ENCODE peak calls at places on chromosomes 11 and 22, in eight cellular contexts. One of them, this sample, is unnamed. For H3K27me3, the result is how much of the 10 kb centered on the place peaks cover.

GRCh38 chr11:119889728-119890280 is 160.8 kb upstream of the NECTIN1 start:
- DNase-seq in heart left ventricle: no peak
- DNase-seq in right lobe of liver: no peak
- DNase-seq in adrenal gland: no peak
- DNase-seq in esophagus squamous epithelium: no peak
- DNase-seq in stomach: no peak
- DNase-seq in body of pancreas: no peak
- DNase-seq in Peyer's patch: peak
- DNase-seq in this sample: no peak

GRCh38 chr11:9859491-9860305 is 195.8 kb downstream of the SWAP70 start:
- DNase-seq in heart left ventricle: no peak
- DNase-seq in right lobe of liver: no peak
- DNase-seq in adrenal gland: no peak
- DNase-seq in esophagus squamous epithelium: no peak
- DNase-seq in stomach: no peak
- DNase-seq in body of pancreas: no peak
- DNase-seq in Peyer's patch: no peak
- DNase-seq in this sample: no peak

GRCh38 chr11:119341222-119342022 is 739 bp upstream of the C1QTNF5 start:
- DNase-seq in heart left ventricle: no peak
- DNase-seq in right lobe of liver: no peak
- DNase-seq in adrenal gland: no peak
- DNase-seq in esophagus squamous epithelium: no peak
- DNase-seq in stomach: no peak
- DNase-seq in body of pancreas: no peak
- DNase-seq in Peyer's patch: peak
- DNase-seq in this sample: no peak

GRCh38 chr11:102306048-102306575 is 11.2 kb upstream of the BIRC3 start:
- DNase-seq in heart left ventricle: no peak
- DNase-seq in right lobe of liver: no peak
- DNase-seq in adrenal gland: no peak
- DNase-seq in esophagus squamous epithelium: no peak
- DNase-seq in stomach: peak
- DNase-seq in body of pancreas: no peak
- DNase-seq in Peyer's patch: peak
- DNase-seq in this sample: peak

GRCh38 chr11:35030716-35031213 is 108.2 kb upstream of the CD44 start:
- DNase-seq in heart left ventricle: peak
- DNase-seq in right lobe of liver: no peak
- DNase-seq in adrenal gland: peak
- DNase-seq in esophagus squamous epithelium: no peak
- DNase-seq in stomach: no peak
- DNase-seq in body of pancreas: no peak
- DNase-seq in Peyer's patch: no peak
- DNase-seq in this sample: peak

GRCh38 chr11:122756417-122756816 is 81.9 kb upstream of the CRTAM start:
- DNase-seq in heart left ventricle: peak
- DNase-seq in right lobe of liver: no peak
- DNase-seq in adrenal gland: peak
- DNase-seq in esophagus squamous epithelium: peak
- DNase-seq in stomach: peak
- DNase-seq in body of pancreas: no peak
- DNase-seq in Peyer's patch: no peak
- DNase-seq in this sample: peak

GRCh38 chr11:17479284-17480214 is 2.9 kb upstream of the ABCC8 start:
- DNase-seq in heart left ventricle: no peak
- DNase-seq in right lobe of liver: no peak
- DNase-seq in adrenal gland: no peak
- DNase-seq in esophagus squamous epithelium: no peak
- DNase-seq in stomach: peak
- DNase-seq in body of pancreas: peak
- DNase-seq in Peyer's patch: no peak
- DNase-seq in this sample: no peak

GRCh38 chr11:44814881-44815592 is 88.3 kb downstream of the TSPAN18 start:
- DNase-seq in heart left ventricle: no peak
- DNase-seq in right lobe of liver: no peak
- DNase-seq in adrenal gland: no peak
- DNase-seq in esophagus squamous epithelium: no peak
- DNase-seq in stomach: no peak
- DNase-seq in body of pancreas: no peak
- DNase-seq in Peyer's patch: no peak
- DNase-seq in this sample: no peak

GRCh38 chr11:64885367-64886286 is 7.2 kb upstream of the EHD1 start:
- DNase-seq in heart left ventricle: no peak
- DNase-seq in right lobe of liver: no peak
- DNase-seq in adrenal gland: no peak
- DNase-seq in esophagus squamous epithelium: no peak
- DNase-seq in stomach: no peak
- DNase-seq in body of pancreas: no peak
- DNase-seq in Peyer's patch: peak
- DNase-seq in this sample: no peak

GRCh38 chr11:18394928-18395734 is 768 bp downstream of the LDHA start:
- DNase-seq in heart left ventricle: peak
- DNase-seq in right lobe of liver: no peak
- DNase-seq in adrenal gland: no peak
- DNase-seq in esophagus squamous epithelium: no peak
- DNase-seq in stomach: peak
- DNase-seq in body of pancreas: peak
- DNase-seq in Peyer's patch: peak
- DNase-seq in this sample: no peak

GRCh38 chr22:32706149-32706548 is 95.4 kb upstream of the TIMP3 start:
- DNase-seq in heart left ventricle: no peak
- DNase-seq in right lobe of liver: no peak
- DNase-seq in adrenal gland: no peak
- DNase-seq in esophagus squamous epithelium: no peak
- DNase-seq in stomach: no peak
- DNase-seq in body of pancreas: no peak
- DNase-seq in Peyer's patch: no peak
- DNase-seq in this sample: no peak

GRCh38 chr22:17258015-17258827 is 39.0 kb upstream of the ADA2 start:
- DNase-seq in heart left ventricle: peak
- DNase-seq in right lobe of liver: peak
- DNase-seq in adrenal gland: peak
- DNase-seq in esophagus squamous epithelium: no peak
- DNase-seq in stomach: peak
- DNase-seq in body of pancreas: peak
- DNase-seq in Peyer's patch: peak
- DNase-seq in this sample: no peak

GRCh38 chr11:67656278-67656922 is 5.9 kb upstream of the ACY3 start:
- DNase-seq in heart left ventricle: no peak
- DNase-seq in right lobe of liver: no peak
- DNase-seq in adrenal gland: no peak
- DNase-seq in esophagus squamous epithelium: no peak
- DNase-seq in stomach: no peak
- DNase-seq in body of pancreas: no peak
- DNase-seq in Peyer's patch: no peak
- DNase-seq in this sample: no peak

GRCh38 chr22:30919973-30920372 is 48.6 kb downstream of the MORC2 start:
- DNase-seq in heart left ventricle: no peak
- DNase-seq in right lobe of liver: no peak
- DNase-seq in adrenal gland: no peak
- DNase-seq in esophagus squamous epithelium: no peak
- DNase-seq in stomach: no peak
- DNase-seq in body of pancreas: no peak
- DNase-seq in Peyer's patch: no peak
- DNase-seq in this sample: no peak

GRCh38 chr22:43004362-43005035 is 10.4 kb downstream of the PACSIN2 start:
- DNase-seq in heart left ventricle: no peak
- DNase-seq in right lobe of liver: peak
- DNase-seq in adrenal gland: no peak
- DNase-seq in esophagus squamous epithelium: no peak
- DNase-seq in stomach: no peak
- DNase-seq in body of pancreas: no peak
- DNase-seq in Peyer's patch: peak
- DNase-seq in this sample: no peak

GRCh38 chr11:36162282-36162825 is 126.9 kb downstream of the COMMD9 start:
- DNase-seq in heart left ventricle: no peak
- DNase-seq in right lobe of liver: no peak
- DNase-seq in adrenal gland: no peak
- DNase-seq in esophagus squamous epithelium: no peak
- DNase-seq in stomach: no peak
- DNase-seq in body of pancreas: no peak
- DNase-seq in Peyer's patch: no peak
- DNase-seq in this sample: no peak

DNA sequence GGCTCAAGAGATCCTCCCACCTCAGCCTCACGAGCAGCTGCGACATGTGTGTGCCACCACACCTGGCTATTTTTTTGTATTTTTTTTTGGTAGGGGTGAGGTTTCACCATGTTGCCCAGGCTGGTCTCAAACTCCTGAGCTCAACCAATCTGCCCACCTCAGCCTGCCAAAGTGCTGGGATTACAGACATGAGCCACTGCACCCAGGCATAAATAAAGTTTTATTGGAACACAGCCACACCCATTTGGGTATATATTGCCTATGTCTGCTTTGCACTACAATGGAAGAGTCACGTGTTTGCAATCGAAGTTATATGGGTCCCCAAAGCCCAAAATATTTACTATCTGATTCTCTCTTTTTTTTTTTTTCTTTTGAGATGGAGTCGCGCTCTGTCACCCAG is 1.8 kb upstream of the MS4A15 start:
- DNase-seq in heart left ventricle: no peak
- DNase-seq in right lobe of liver: no peak
- DNase-seq in adrenal gland: no peak
- DNase-seq in esophagus squamous epithelium: no peak
- DNase-seq in stomach: no peak
- DNase-seq in body of pancreas: no peak
- DNase-seq in Peyer's patch: no peak
- DNase-seq in this sample: no peak
- H3K27me3 ChIP-seq in heart left ventricle: under half
- H3K27me3 ChIP-seq in right lobe of liver: under half
- H3K27me3 ChIP-seq in adrenal gland: under half
- H3K27me3 ChIP-seq in esophagus squamous epithelium: under half
- H3K27me3 ChIP-seq in stomach: under half
- H3K27me3 ChIP-seq in body of pancreas: under half
- H3K27me3 ChIP-seq in Peyer's patch: under half
- H3K27me3 ChIP-seq in this sample: under half

GRCh38 chr22:19765477-19766234 is 5.1 kb downstream of the TBX1 start:
- DNase-seq in heart left ventricle: no peak
- DNase-seq in right lobe of liver: no peak
- DNase-seq in adrenal gland: peak
- DNase-seq in esophagus squamous epithelium: no peak
- DNase-seq in stomach: no peak
- DNase-seq in body of pancreas: no peak
- DNase-seq in Peyer's patch: no peak
- DNase-seq in this sample: no peak
- TF ChIP-seq POLR2A in heart left ventricle: no peak
- TF ChIP-seq POLR2A in right lobe of liver: no peak
- TF ChIP-seq POLR2A in adrenal gland: no peak
- TF ChIP-seq POLR2A in esophagus squamous epithelium: no peak
- TF ChIP-seq POLR2A in stomach: no peak
- TF ChIP-seq POLR2A in body of pancreas: no peak
- TF ChIP-seq POLR2A in Peyer's patch: no peak
- TF ChIP-seq POLR2A in this sample: no peak

GRCh38 chr11:78850078-78850477 is 275.4 kb upstream of the NARS2 start:
- DNase-seq in heart left ventricle: no peak
- DNase-seq in right lobe of liver: no peak
- DNase-seq in adrenal gland: no peak
- DNase-seq in esophagus squamous epithelium: no peak
- DNase-seq in stomach: no peak
- DNase-seq in body of pancreas: no peak
- DNase-seq in Peyer's patch: no peak
- DNase-seq in this sample: no peak

GRCh38 chr11:78853521-78853920 is 278.9 kb upstream of the NARS2 start:
- DNase-seq in heart left ventricle: no peak
- DNase-seq in right lobe of liver: no peak
- DNase-seq in adrenal gland: no peak
- DNase-seq in esophagus squamous epithelium: no peak
- DNase-seq in stomach: no peak
- DNase-seq in body of pancreas: no peak
- DNase-seq in Peyer's patch: no peak
- DNase-seq in this sample: no peak

GRCh38 chr11:78857688-78858087 is 283.0 kb upstream of the NARS2 start:
- DNase-seq in heart left ventricle: no peak
- DNase-seq in right lobe of liver: no peak
- DNase-seq in adrenal gland: no peak
- DNase-seq in esophagus squamous epithelium: no peak
- DNase-seq in stomach: no peak
- DNase-seq in body of pancreas: no peak
- DNase-seq in Peyer's patch: no peak
- DNase-seq in this sample: no peak

GRCh38 chr11:78855146-78855545 is 280.5 kb upstream of the NARS2 start:
- DNase-seq in heart left ventricle: no peak
- DNase-seq in right lobe of liver: no peak
- DNase-seq in adrenal gland: no peak
- DNase-seq in esophagus squamous epithelium: no peak
- DNase-seq in stomach: no peak
- DNase-seq in body of pancreas: no peak
- DNase-seq in Peyer's patch: no peak
- DNase-seq in this sample: no peak

DNA sequence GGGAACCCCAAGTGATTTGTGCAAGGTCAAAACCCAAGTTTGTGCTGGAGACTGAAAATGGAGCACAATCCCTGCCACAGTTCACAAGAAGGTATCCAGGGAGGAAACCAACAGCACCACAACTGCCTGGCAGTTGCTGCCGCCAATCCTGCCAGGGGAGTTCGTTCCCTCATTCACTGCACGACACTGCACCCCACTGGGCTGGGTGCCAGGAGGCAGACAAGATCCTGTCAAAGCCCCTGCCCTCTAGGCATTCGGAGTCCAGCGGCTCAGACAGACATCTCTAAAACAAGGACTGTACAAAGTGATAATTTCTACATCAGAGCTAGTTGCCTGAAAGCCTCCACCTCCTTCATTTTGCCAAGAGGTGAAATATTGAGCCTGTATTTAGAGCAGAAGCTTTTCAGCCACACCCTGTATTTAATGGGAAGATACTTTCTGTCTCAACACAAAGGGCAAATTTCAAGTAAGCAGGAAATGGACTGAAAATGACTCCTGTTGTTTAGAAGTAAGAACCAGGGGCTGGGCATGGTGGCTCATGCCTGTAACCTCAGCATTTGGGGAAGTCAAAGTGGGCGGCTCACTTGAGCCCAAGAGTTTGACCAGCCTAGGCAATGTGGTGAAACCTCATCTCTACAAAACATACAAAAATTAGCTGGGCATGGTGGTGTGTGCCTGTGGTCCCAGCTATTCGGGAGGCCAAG is 277.4 kb upstream of the NARS2 start:
- DNase-seq in heart left ventricle: no peak
- DNase-seq in right lobe of liver: no peak
- DNase-seq in adrenal gland: peak
- DNase-seq in esophagus squamous epithelium: no peak
- DNase-seq in stomach: no peak
- DNase-seq in body of pancreas: no peak
- DNase-seq in Peyer's patch: no peak
- DNase-seq in this sample: no peak
- H3K27me3 ChIP-seq in heart left ventricle: under half
- H3K27me3 ChIP-seq in right lobe of liver: under half
- H3K27me3 ChIP-seq in adrenal gland: under half
- H3K27me3 ChIP-seq in esophagus squamous epithelium: under half
- H3K27me3 ChIP-seq in stomach: under half
- H3K27me3 ChIP-seq in body of pancreas: under half
- H3K27me3 ChIP-seq in Peyer's patch: under half
- H3K27me3 ChIP-seq in this sample: under half

DNA sequence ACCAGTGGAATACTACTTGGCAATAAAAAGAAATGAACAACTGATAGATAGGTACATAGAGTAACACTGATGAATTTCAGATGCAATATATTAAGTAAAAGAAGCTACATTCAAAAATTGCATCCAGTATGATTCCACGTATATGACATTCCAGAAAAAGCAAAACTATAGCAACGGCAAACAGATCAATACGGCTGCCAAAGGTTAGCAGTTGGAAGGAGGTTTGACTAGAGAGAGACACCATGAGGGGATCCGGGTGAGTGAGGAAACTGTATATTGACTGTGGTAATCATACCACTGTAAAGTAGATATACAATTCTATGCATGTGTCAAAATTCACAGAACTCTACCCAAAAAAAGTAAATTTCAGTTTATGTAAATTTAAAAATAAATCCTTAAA is 28.7 kb downstream of the CADM1 start:
- DNase-seq in heart left ventricle: no peak
- DNase-seq in right lobe of liver: no peak
- DNase-seq in adrenal gland: no peak
- DNase-seq in esophagus squamous epithelium: no peak
- DNase-seq in stomach: no peak
- DNase-seq in body of pancreas: no peak
- DNase-seq in Peyer's patch: no peak
- DNase-seq in this sample: no peak
- TF ChIP-seq POLR2A in heart left ventricle: no peak
- TF ChIP-seq POLR2A in right lobe of liver: no peak
- TF ChIP-seq POLR2A in adrenal gland: no peak
- TF ChIP-seq POLR2A in esophagus squamous epithelium: no peak
- TF ChIP-seq POLR2A in stomach: no peak
- TF ChIP-seq POLR2A in body of pancreas: no peak
- TF ChIP-seq POLR2A in Peyer's patch: no peak
- TF ChIP-seq POLR2A in this sample: no peak